ENCODE peak calls at places on chromosome 1, in seven cellular contexts. Q is HCEC 1CT, D is bronchial epithelial cell, G is T-helper 9 cell, U is endodermal cell, H is hepatocyte, K is memory B cell. Y is an unnamed sample.

GRCh38 chr1:2636733-2637132 is 3.9 kb upstream of the MMEL1 start:
- DNase-seq in K (no peak), H (peak), Q (no peak), U (no peak), G (no peak), D (peak), Y (no peak)

GRCh38 chr1:10727703-10728348 is 68.6 kb downstream of the CASZ1 start:
- DNase-seq in D (no peak), G (no peak), H (no peak), K (no peak), Q (no peak), U (no peak), Y (no peak)

GRCh38 chr1:94503153-94503552 is 38.4 kb downstream of the F3 start:
- DNase-seq in U (no peak), G (no peak), H (no peak), D (no peak), K (no peak), Q (no peak), Y (no peak)

GRCh38 chr1:32881291-32881690 is 5.0 kb upstream of the HPCA start:
- DNase-seq in Q (no peak), G (no peak), D (no peak), U (no peak), H (no peak), K (no peak), Y (no peak)

GRCh38 chr1:51949014-51949702 is 41.3 kb downstream of the RAB3B start:
- DNase-seq in D (no peak), H (no peak), Q (no peak), G (no peak), U (peak), K (no peak), Y (no peak)

GRCh38 chr1:186976700-186977099 is 148.0 kb downstream of the PLA2G4A start:
- DNase-seq in K (no peak), G (no peak), H (no peak), D (no peak), Q (no peak), U (no peak), Y (no peak)

GRCh38 chr1:108570128-108570527 is 10.2 kb downstream of the EEIG2 start:
- DNase-seq in D (peak), Q (peak), G (no peak), H (no peak), K (no peak), U (no peak), Y (no peak)

GRCh38 chr1:217535601-217536377 is 95.1 kb downstream of the GPATCH2 start:
- DNase-seq in K (no peak), D (peak), G (no peak), U (no peak), Q (peak), H (no peak), Y (no peak)